ENCODE peak calls at places on chromosomes 12 and 14, in ten cellular contexts. One of them, this sample, is unnamed.

GRCh38 chr12:4432878-4433820 is 12.5 kb downstream of the FGF6 start:
- DNase-seq in renal cortical epithelial cell: no peak
- DNase-seq in stimulated activated CD4-positive, alpha-beta T cell treated with anti-CD3 and anti-CD28 coated beads, Interleukin-12 subunit alpha, Interleukin-12 subunit beta, amount 100 ng/mL, for 4 hours: no peak
- DNase-seq in activated naive CD8-positive, alpha-beta T cell treated with anti-CD3 and anti-CD28 coated beads, Interleukin-2, amount 50 U/mL, for 24 hours: no peak
- DNase-seq in KBM-7: no peak
- DNase-seq in GF-D8: no peak
- DNase-seq in amniotic stem cell: no peak
- DNase-seq in stimulated activated CD8-positive, alpha-beta memory T cell treated with anti-CD3 and anti-CD28 coated beads, Interleukin-2, amount 100 ng/mL, for 1 hour: no peak
- DNase-seq in thoracic aorta: no peak
- DNase-seq in NCI-H2081: no peak
- DNase-seq in this sample: no peak

GRCh38 chr14:105502446-105503295 is 11.6 kb downstream of the TEDC1 start:
- DNase-seq in amniotic stem cell: no peak
- DNase-seq in stimulated activated CD8-positive, alpha-beta memory T cell treated with anti-CD3 and anti-CD28 coated beads, Interleukin-2, amount 100 ng/mL, for 1 hour: no peak
- DNase-seq in GF-D8: no peak
- DNase-seq in KBM-7: no peak
- DNase-seq in renal cortical epithelial cell: no peak
- DNase-seq in NCI-H2081: no peak
- DNase-seq in stimulated activated CD4-positive, alpha-beta T cell treated with anti-CD3 and anti-CD28 coated beads, Interleukin-12 subunit alpha, Interleukin-12 subunit beta, amount 100 ng/mL, for 4 hours: no peak
- DNase-seq in thoracic aorta: no peak
- DNase-seq in activated naive CD8-positive, alpha-beta T cell treated with anti-CD3 and anti-CD28 coated beads, Interleukin-2, amount 50 U/mL, for 24 hours: no peak
- DNase-seq in this sample: no peak

GRCh38 chr14:100709252-100709955 is 17.3 kb upstream of the DLK1 start:
- DNase-seq in stimulated activated CD8-positive, alpha-beta memory T cell treated with anti-CD3 and anti-CD28 coated beads, Interleukin-2, amount 100 ng/mL, for 1 hour: no peak
- DNase-seq in GF-D8: no peak
- DNase-seq in NCI-H2081: no peak
- DNase-seq in activated naive CD8-positive, alpha-beta T cell treated with anti-CD3 and anti-CD28 coated beads, Interleukin-2, amount 50 U/mL, for 24 hours: no peak
- DNase-seq in stimulated activated CD4-positive, alpha-beta T cell treated with anti-CD3 and anti-CD28 coated beads, Interleukin-12 subunit alpha, Interleukin-12 subunit beta, amount 100 ng/mL, for 4 hours: no peak
- DNase-seq in amniotic stem cell: no peak
- DNase-seq in renal cortical epithelial cell: no peak
- DNase-seq in KBM-7: no peak
- DNase-seq in thoracic aorta: no peak
- DNase-seq in this sample: no peak

GRCh38 chr12:131784909-131785762 is 43.1 kb upstream of the MMP17 start:
- DNase-seq in activated naive CD8-positive, alpha-beta T cell treated with anti-CD3 and anti-CD28 coated beads, Interleukin-2, amount 50 U/mL, for 24 hours: no peak
- DNase-seq in thoracic aorta: no peak
- DNase-seq in stimulated activated CD8-positive, alpha-beta memory T cell treated with anti-CD3 and anti-CD28 coated beads, Interleukin-2, amount 100 ng/mL, for 1 hour: no peak
- DNase-seq in KBM-7: no peak
- DNase-seq in NCI-H2081: no peak
- DNase-seq in stimulated activated CD4-positive, alpha-beta T cell treated with anti-CD3 and anti-CD28 coated beads, Interleukin-12 subunit alpha, Interleukin-12 subunit beta, amount 100 ng/mL, for 4 hours: no peak
- DNase-seq in GF-D8: no peak
- DNase-seq in renal cortical epithelial cell: no peak
- DNase-seq in amniotic stem cell: no peak
- DNase-seq in this sample: no peak

GRCh38 chr14:22976620-22977433 is 5.5 kb downstream of the AJUBA start:
- DNase-seq in activated naive CD8-positive, alpha-beta T cell treated with anti-CD3 and anti-CD28 coated beads, Interleukin-2, amount 50 U/mL, for 24 hours: no peak
- DNase-seq in KBM-7: peak
- DNase-seq in renal cortical epithelial cell: peak
- DNase-seq in NCI-H2081: no peak
- DNase-seq in amniotic stem cell: no peak
- DNase-seq in stimulated activated CD8-positive, alpha-beta memory T cell treated with anti-CD3 and anti-CD28 coated beads, Interleukin-2, amount 100 ng/mL, for 1 hour: no peak
- DNase-seq in GF-D8: peak
- DNase-seq in stimulated activated CD4-positive, alpha-beta T cell treated with anti-CD3 and anti-CD28 coated beads, Interleukin-12 subunit alpha, Interleukin-12 subunit beta, amount 100 ng/mL, for 4 hours: no peak
- DNase-seq in thoracic aorta: no peak
- DNase-seq in this sample: no peak

GRCh38 chr12:132020292-132020691 is 70.5 kb downstream of the EP400 start:
- DNase-seq in thoracic aorta: no peak
- DNase-seq in renal cortical epithelial cell: no peak
- DNase-seq in stimulated activated CD4-positive, alpha-beta T cell treated with anti-CD3 and anti-CD28 coated beads, Interleukin-12 subunit alpha, Interleukin-12 subunit beta, amount 100 ng/mL, for 4 hours: no peak
- DNase-seq in amniotic stem cell: no peak
- DNase-seq in GF-D8: no peak
- DNase-seq in stimulated activated CD8-positive, alpha-beta memory T cell treated with anti-CD3 and anti-CD28 coated beads, Interleukin-2, amount 100 ng/mL, for 1 hour: no peak
- DNase-seq in KBM-7: no peak
- DNase-seq in activated naive CD8-positive, alpha-beta T cell treated with anti-CD3 and anti-CD28 coated beads, Interleukin-2, amount 50 U/mL, for 24 hours: no peak
- DNase-seq in NCI-H2081: no peak
- DNase-seq in this sample: no peak

GRCh38 chr14:30214456-30215090 is 286.9 kb upstream of the PRKD1 start:
- DNase-seq in stimulated activated CD8-positive, alpha-beta memory T cell treated with anti-CD3 and anti-CD28 coated beads, Interleukin-2, amount 100 ng/mL, for 1 hour: no peak
- DNase-seq in activated naive CD8-positive, alpha-beta T cell treated with anti-CD3 and anti-CD28 coated beads, Interleukin-2, amount 50 U/mL, for 24 hours: peak
- DNase-seq in amniotic stem cell: peak
- DNase-seq in renal cortical epithelial cell: peak
- DNase-seq in NCI-H2081: peak
- DNase-seq in KBM-7: peak
- DNase-seq in GF-D8: peak
- DNase-seq in thoracic aorta: no peak
- DNase-seq in stimulated activated CD4-positive, alpha-beta T cell treated with anti-CD3 and anti-CD28 coated beads, Interleukin-12 subunit alpha, Interleukin-12 subunit beta, amount 100 ng/mL, for 4 hours: no peak
- DNase-seq in this sample: no peak

GRCh38 chr12:95574799-95575452 is 23.6 kb upstream of the USP44 start:
- DNase-seq in stimulated activated CD8-positive, alpha-beta memory T cell treated with anti-CD3 and anti-CD28 coated beads, Interleukin-2, amount 100 ng/mL, for 1 hour: no peak
- DNase-seq in GF-D8: no peak
- DNase-seq in amniotic stem cell: no peak
- DNase-seq in stimulated activated CD4-positive, alpha-beta T cell treated with anti-CD3 and anti-CD28 coated beads, Interleukin-12 subunit alpha, Interleukin-12 subunit beta, amount 100 ng/mL, for 4 hours: no peak
- DNase-seq in activated naive CD8-positive, alpha-beta T cell treated with anti-CD3 and anti-CD28 coated beads, Interleukin-2, amount 50 U/mL, for 24 hours: no peak
- DNase-seq in renal cortical epithelial cell: peak
- DNase-seq in NCI-H2081: peak
- DNase-seq in thoracic aorta: no peak
- DNase-seq in KBM-7: peak
- DNase-seq in this sample: peak

GRCh38 chr14:46405095-46405494 is 246.5 kb downstream of the RPL10L start:
- DNase-seq in NCI-H2081: peak
- DNase-seq in amniotic stem cell: no peak
- DNase-seq in stimulated activated CD4-positive, alpha-beta T cell treated with anti-CD3 and anti-CD28 coated beads, Interleukin-12 subunit alpha, Interleukin-12 subunit beta, amount 100 ng/mL, for 4 hours: no peak
- DNase-seq in KBM-7: no peak
- DNase-seq in thoracic aorta: no peak
- DNase-seq in renal cortical epithelial cell: peak
- DNase-seq in GF-D8: no peak
- DNase-seq in stimulated activated CD8-positive, alpha-beta memory T cell treated with anti-CD3 and anti-CD28 coated beads, Interleukin-2, amount 100 ng/mL, for 1 hour: no peak
- DNase-seq in activated naive CD8-positive, alpha-beta T cell treated with anti-CD3 and anti-CD28 coated beads, Interleukin-2, amount 50 U/mL, for 24 hours: no peak
- DNase-seq in this sample: no peak

GRCh38 chr14:22821193-22822016 is 6.2 kb upstream of the SLC7A7 start:
- DNase-seq in thoracic aorta: no peak
- DNase-seq in activated naive CD8-positive, alpha-beta T cell treated with anti-CD3 and anti-CD28 coated beads, Interleukin-2, amount 50 U/mL, for 24 hours: no peak
- DNase-seq in amniotic stem cell: no peak
- DNase-seq in stimulated activated CD4-positive, alpha-beta T cell treated with anti-CD3 and anti-CD28 coated beads, Interleukin-12 subunit alpha, Interleukin-12 subunit beta, amount 100 ng/mL, for 4 hours: no peak
- DNase-seq in GF-D8: no peak
- DNase-seq in NCI-H2081: peak
- DNase-seq in stimulated activated CD8-positive, alpha-beta memory T cell treated with anti-CD3 and anti-CD28 coated beads, Interleukin-2, amount 100 ng/mL, for 1 hour: no peak
- DNase-seq in KBM-7: no peak
- DNase-seq in renal cortical epithelial cell: peak
- DNase-seq in this sample: no peak